ENCODE peak calls at places on chromosome 5, in eight cellular contexts. X is brain microvascular endothelial cell; A is RPMI7951; D is GM20000; M is GM12878; W is activated CD4-positive, alpha-beta T cell treated with anti-CD3 and anti-CD28 coated beads, Interleukin-2, amount 50 U/mL, for 48 hours; N is iPS DF 19.7; U is left cardiac atrium. Y is an unnamed sample.

GRCh38 chr5:161847447-161847846 is 473 bp upstream of the GABRA1 start:
- DNase-seq in X (no peak), A (no peak), D (no peak), M (no peak), W (no peak), N (no peak), U (no peak), Y (no peak)

GRCh38 chr5:94615843-94616242 is 2.6 kb downstream of the KIAA0825 start:
- DNase-seq in X (no peak), A (no peak), D (no peak), M (no peak), W (no peak), N (no peak), U (no peak), Y (no peak)

GRCh38 chr5:154478224-154478565 is at the start of gene HAND1:
- DNase-seq in X (no peak), A (peak), D (no peak), M (no peak), W (no peak), N (no peak), U (peak), Y (no peak)

GRCh38 chr5:170338933-170339779 is 41.6 kb upstream of the LCP2 start:
- DNase-seq in X (no peak), A (no peak), D (peak), M (no peak), W (peak), N (no peak), U (no peak), Y (no peak)

GRCh38 chr5:179504600-179505396 is 45.6 kb upstream of the RUFY1 start:
- DNase-seq in X (peak), A (no peak), D (no peak), M (no peak), W (no peak), N (no peak), U (no peak), Y (no peak)

GRCh38 chr5:95955996-95956899 is 5.4 kb downstream of the ELL2 start:
- DNase-seq in X (no peak), A (peak), D (no peak), M (no peak), W (no peak), N (no peak), U (peak), Y (no peak)

GRCh38 chr5:89722538-89722937 is 687.0 kb downstream of the CETN3 start:
- DNase-seq in X (no peak), A (no peak), D (no peak), M (no peak), W (no peak), N (no peak), U (no peak), Y (no peak)

GRCh38 chr5:87191645-87192044 is 76.0 kb upstream of the RASA1 start:
- DNase-seq in X (no peak), A (no peak), D (no peak), M (no peak), W (no peak), N (no peak), U (no peak), Y (no peak)

GRCh38 chr5:34751807-34752736 is 86.9 kb upstream of the TTC23L start:
- DNase-seq in X (no peak), A (no peak), D (no peak), M (no peak), W (no peak), N (no peak), U (no peak), Y (no peak)

GRCh38 chr5:109532773-109533364 is 123.1 kb upstream of the PJA2 start:
- DNase-seq in X (peak), A (no peak), D (no peak), M (no peak), W (no peak), N (no peak), U (no peak), Y (no peak)

GRCh38 chr5:118224546-118224945 is 763.8 kb downstream of the DTWD2 start:
- DNase-seq in X (peak), A (peak), D (no peak), M (no peak), W (no peak), N (no peak), U (no peak), Y (no peak)

GRCh38 chr5:56479701-56480304 is 246.7 kb upstream of the ANKRD55 start:
- DNase-seq in X (peak), A (no peak), D (peak), M (peak), W (peak), N (no peak), U (peak), Y (no peak)

GRCh38 chr5:131999991-132000490 is 11.4 kb downstream of the ACSL6 start:
- DNase-seq in X (no peak), A (no peak), D (no peak), M (no peak), W (no peak), N (no peak), U (no peak), Y (no peak)

GRCh38 chr5:21031001-21031400 is 1043.0 kb upstream of the CDH18 start:
- DNase-seq in X (no peak), A (no peak), D (no peak), M (no peak), W (no peak), N (no peak), U (no peak), Y (no peak)

GRCh38 chr5:133905494-133905893 is 62.9 kb downstream of the C5orf15 start:
- DNase-seq in X (no peak), A (no peak), D (no peak), M (no peak), W (no peak), N (no peak), U (no peak), Y (no peak)

GRCh38 chr5:158899792-158900191 is 199.9 kb downstream of the EBF1 start:
- DNase-seq in X (no peak), A (peak), D (no peak), M (no peak), W (no peak), N (no peak), U (peak), Y (no peak)

GRCh38 chr5:160852049-160852448 is at the start of gene ATP10B:
- DNase-seq in X (no peak), A (peak), D (no peak), M (no peak), W (no peak), N (no peak), U (no peak), Y (no peak)

GRCh38 chr5:332843-333242 is 11.3 kb downstream of the AHRR start:
- DNase-seq in X (no peak), A (no peak), D (peak), M (no peak), W (peak), N (no peak), U (no peak), Y (peak)

GRCh38 chr5:34503379-34504346 is 152.5 kb upstream of the RAI14 start:
- DNase-seq in X (no peak), A (no peak), D (no peak), M (no peak), W (no peak), N (no peak), U (peak), Y (no peak)

GRCh38 chr5:83538788-83539535 is 67.4 kb downstream of the VCAN start:
- DNase-seq in X (no peak), A (no peak), D (peak), M (peak), W (no peak), N (no peak), U (no peak), Y (no peak)

GRCh38 chr5:39661026-39661779 is 236.4 kb upstream of the DAB2 start:
- DNase-seq in X (peak), A (peak), D (no peak), M (no peak), W (no peak), N (no peak), U (no peak), Y (no peak)

GRCh38 chr5:139759219-139759721 is 36.3 kb upstream of the PSD2 start:
- DNase-seq in X (no peak), A (no peak), D (no peak), M (no peak), W (no peak), N (no peak), U (no peak), Y (no peak)

GRCh38 chr5:134420326-134420725 is 8.6 kb upstream of the CDKN2AIPNL start:
- DNase-seq in X (peak), A (peak), D (no peak), M (no peak), W (no peak), N (no peak), U (no peak), Y (no peak)

GRCh38 chr5:62082370-62082778 is 223.6 kb upstream of the KIF2A start:
- DNase-seq in X (peak), A (peak), D (no peak), M (no peak), W (no peak), N (no peak), U (no peak), Y (no peak)

GRCh38 chr5:9731159-9731558 is 101.0 kb upstream of the TAS2R1 start:
- DNase-seq in X (no peak), A (no peak), D (no peak), M (no peak), W (no peak), N (no peak), U (no peak), Y (no peak)

GRCh38 chr5:145947581-145947980 is 11.2 kb downstream of the SH3RF2 start:
- DNase-seq in X (no peak), A (no peak), D (no peak), M (no peak), W (no peak), N (no peak), U (no peak), Y (no peak)

GRCh38 chr5:53112909-53113308 is 3.4 kb upstream of the MOCS2 start:
- DNase-seq in X (no peak), A (no peak), D (no peak), M (no peak), W (no peak), N (no peak), U (no peak), Y (no peak)

GRCh38 chr5:45684118-45684517 is 12.1 kb downstream of the HCN1 start:
- DNase-seq in X (no peak), A (no peak), D (no peak), M (no peak), W (no peak), N (no peak), U (no peak), Y (no peak)

GRCh38 chr5:133050500-133050899 is 1.3 kb upstream of the HSPA4 start:
- DNase-seq in X (no peak), A (no peak), D (no peak), M (no peak), W (no peak), N (no peak), U (no peak), Y (no peak)

GRCh38 chr5:118967059-118967508 is 21.3 kb downstream of the DTWD2 start:
- DNase-seq in X (peak), A (no peak), D (no peak), M (no peak), W (no peak), N (no peak), U (no peak), Y (no peak)

GRCh38 chr5:143376195-143376772 is 27.2 kb downstream of the NR3C1 start:
- DNase-seq in X (no peak), A (no peak), D (no peak), M (no peak), W (no peak), N (no peak), U (no peak), Y (no peak)

Y was measured in GM12864.